ENCODE peak calls at places on chromosomes 7 and 10, in seven cellular contexts. One of them, this sample, is unnamed.
A peak's percentile ranks its signal among the peaks of the same experiment; 100 is the strongest.

GRCh38 chr10:5254488-5254887 is 57.9 kb downstream of the AKR1C4 start:
- DNase-seq in H1: no peak
- DNase-seq in SK-N-SH: no peak
- DNase-seq in K562: no peak
- DNase-seq in GM12878: no peak
- DNase-seq in HepG2: no peak
- DNase-seq in HCT116: no peak
- DNase-seq in this sample: no peak

GRCh38 chr10:83166344-83166743 is 973.0 kb upstream of the GHITM start:
- DNase-seq in SK-N-SH: peak; percentile 27
- DNase-seq in H1: peak; percentile 59
- DNase-seq in HepG2: no peak
- DNase-seq in K562: no peak
- DNase-seq in GM12878: no peak
- DNase-seq in HCT116: no peak
- DNase-seq in this sample: no peak

GRCh38 chr7:105014725-105015630 is 973 bp downstream of the KMT2E start:
- DNase-seq in K562: peak; percentile 52
- DNase-seq in H1: peak; percentile 55
- DNase-seq in HepG2: peak; percentile 20
- DNase-seq in GM12878: no peak
- DNase-seq in SK-N-SH: peak; percentile 57
- DNase-seq in HCT116: no peak
- DNase-seq in this sample: peak; percentile 32

GRCh38 chr10:110840225-110840922 is 31.4 kb upstream of the PDCD4 start:
- DNase-seq in GM12878: no peak
- DNase-seq in HCT116: no peak
- DNase-seq in K562: no peak
- DNase-seq in SK-N-SH: no peak
- DNase-seq in HepG2: peak; percentile 76
- DNase-seq in H1: no peak
- DNase-seq in this sample: no peak

GRCh38 chr10:33178026-33178755 is 156.3 kb downstream of the NRP1 start:
- DNase-seq in HepG2: no peak
- DNase-seq in HCT116: no peak
- DNase-seq in SK-N-SH: no peak
- DNase-seq in H1: no peak
- DNase-seq in GM12878: no peak
- DNase-seq in K562: no peak
- DNase-seq in this sample: no peak

GRCh38 chr10:110076559-110077318 is 69.0 kb downstream of the ADD3 start:
- DNase-seq in HepG2: peak; percentile 93
- DNase-seq in HCT116: peak; percentile 3
- DNase-seq in K562: no peak
- DNase-seq in GM12878: peak; percentile 76
- DNase-seq in H1: no peak
- DNase-seq in SK-N-SH: no peak
- DNase-seq in this sample: no peak

GRCh38 chr10:77152256-77152655 is 485.4 kb downstream of the KCNMA1 start:
- DNase-seq in H1: no peak
- DNase-seq in SK-N-SH: no peak
- DNase-seq in HepG2: no peak
- DNase-seq in HCT116: no peak
- DNase-seq in GM12878: no peak
- DNase-seq in K562: no peak
- DNase-seq in this sample: no peak

GRCh38 chr10:19788902-19789301 is 27.3 kb upstream of the PLXDC2 start:
- DNase-seq in SK-N-SH: no peak
- DNase-seq in HepG2: no peak
- DNase-seq in GM12878: no peak
- DNase-seq in HCT116: no peak
- DNase-seq in H1: no peak
- DNase-seq in K562: no peak
- DNase-seq in this sample: no peak

GRCh38 chr7:96484845-96485244 is 162.9 kb upstream of the SLC25A13 start:
- DNase-seq in HepG2: no peak
- DNase-seq in H1: no peak
- DNase-seq in GM12878: no peak
- DNase-seq in SK-N-SH: no peak
- DNase-seq in HCT116: no peak
- DNase-seq in K562: no peak
- DNase-seq in this sample: no peak

GRCh38 chr7:77940647-77941046 is 142.1 kb downstream of the PHTF2 start:
- DNase-seq in SK-N-SH: peak; percentile 67
- DNase-seq in GM12878: no peak
- DNase-seq in HCT116: peak; percentile 6
- DNase-seq in HepG2: peak; percentile 36
- DNase-seq in H1: no peak
- DNase-seq in K562: peak; percentile 29
- DNase-seq in this sample: peak; percentile 10

GRCh38 chr7:80781561-80781979 is 137.3 kb downstream of the SEMA3C start:
- DNase-seq in HepG2: no peak
- DNase-seq in K562: no peak
- DNase-seq in GM12878: no peak
- DNase-seq in SK-N-SH: no peak
- DNase-seq in H1: no peak
- DNase-seq in HCT116: peak; percentile 50
- DNase-seq in this sample: no peak

GRCh38 chr10:127679642-127680255 is 57.2 kb upstream of the FOXI2 start:
- DNase-seq in K562: no peak
- DNase-seq in HepG2: no peak
- DNase-seq in H1: no peak
- DNase-seq in GM12878: no peak
- DNase-seq in HCT116: peak; percentile 12
- DNase-seq in SK-N-SH: no peak
- DNase-seq in this sample: no peak
- TF ChIP-seq SIN3A in K562: no peak
- TF ChIP-seq SIN3A in HepG2: no peak
- TF ChIP-seq SIN3A in H1: no peak
- TF ChIP-seq SIN3A in GM12878: no peak
- TF ChIP-seq SIN3A in HCT116: no peak
- TF ChIP-seq SIN3A in SK-N-SH: no peak
- TF ChIP-seq SIN3A in this sample: no peak

GRCh38 chr7:151804756-151805503 is 72.0 kb downstream of the PRKAG2 start:
- DNase-seq in H1: no peak
- DNase-seq in HepG2: no peak
- DNase-seq in SK-N-SH: no peak
- DNase-seq in GM12878: no peak
- DNase-seq in K562: no peak
- DNase-seq in HCT116: no peak
- DNase-seq in this sample: no peak
- TF ChIP-seq SIN3A in H1: no peak
- TF ChIP-seq SIN3A in HepG2: no peak
- TF ChIP-seq SIN3A in SK-N-SH: no peak
- TF ChIP-seq SIN3A in GM12878: no peak
- TF ChIP-seq SIN3A in K562: no peak
- TF ChIP-seq SIN3A in HCT116: no peak
- TF ChIP-seq SIN3A in this sample: no peak

GRCh38 chr7:112877671-112878460 is 87.7 kb upstream of the TMEM168 start:
- DNase-seq in H1: no peak
- DNase-seq in HepG2: no peak
- DNase-seq in HCT116: no peak
- DNase-seq in SK-N-SH: no peak
- DNase-seq in K562: no peak
- DNase-seq in GM12878: no peak
- DNase-seq in this sample: no peak
- TF ChIP-seq SIN3A in H1: no peak
- TF ChIP-seq SIN3A in HepG2: no peak
- TF ChIP-seq SIN3A in HCT116: no peak
- TF ChIP-seq SIN3A in SK-N-SH: no peak
- TF ChIP-seq SIN3A in K562: no peak
- TF ChIP-seq SIN3A in GM12878: no peak
- TF ChIP-seq SIN3A in this sample: no peak

GRCh38 chr7:140512317-140513000 is 33.2 kb upstream of the MKRN1 start:
- DNase-seq in HCT116: peak; percentile 27
- DNase-seq in H1: no peak
- DNase-seq in HepG2: peak; percentile 46
- DNase-seq in SK-N-SH: peak; percentile 70
- DNase-seq in GM12878: no peak
- DNase-seq in K562: peak; percentile 67
- DNase-seq in this sample: no peak

GRCh38 chr7:140501941-140502340 is 22.6 kb upstream of the MKRN1 start:
- DNase-seq in HCT116: no peak
- DNase-seq in K562: no peak
- DNase-seq in GM12878: no peak
- DNase-seq in H1: no peak
- DNase-seq in HepG2: no peak
- DNase-seq in SK-N-SH: no peak
- DNase-seq in this sample: no peak

GRCh38 chr7:140509789-140510188 is 30.5 kb upstream of the MKRN1 start:
- DNase-seq in K562: no peak
- DNase-seq in HCT116: no peak
- DNase-seq in HepG2: no peak
- DNase-seq in GM12878: no peak
- DNase-seq in H1: no peak
- DNase-seq in SK-N-SH: no peak
- DNase-seq in this sample: no peak

GRCh38 chr7:140506788-140507464 is 27.6 kb upstream of the MKRN1 start:
- DNase-seq in K562: peak; percentile 23
- DNase-seq in H1: peak; percentile 57
- DNase-seq in GM12878: no peak
- DNase-seq in HepG2: no peak
- DNase-seq in HCT116: no peak
- DNase-seq in SK-N-SH: no peak
- DNase-seq in this sample: no peak
- TF ChIP-seq SIN3A in K562: no peak
- TF ChIP-seq SIN3A in H1: peak; percentile 82
- TF ChIP-seq SIN3A in GM12878: no peak
- TF ChIP-seq SIN3A in HepG2: no peak
- TF ChIP-seq SIN3A in HCT116: no peak
- TF ChIP-seq SIN3A in SK-N-SH: no peak
- TF ChIP-seq SIN3A in this sample: no peak

GRCh38 chr10:73950155-73950554 is 39.2 kb downstream of the PLAU start:
- DNase-seq in HCT116: no peak
- DNase-seq in HepG2: no peak
- DNase-seq in SK-N-SH: no peak
- DNase-seq in H1: no peak
- DNase-seq in K562: no peak
- DNase-seq in GM12878: no peak
- DNase-seq in this sample: no peak
- TF ChIP-seq SIN3A in HCT116: no peak
- TF ChIP-seq SIN3A in HepG2: no peak
- TF ChIP-seq SIN3A in SK-N-SH: no peak
- TF ChIP-seq SIN3A in H1: no peak
- TF ChIP-seq SIN3A in K562: no peak
- TF ChIP-seq SIN3A in GM12878: no peak
- TF ChIP-seq SIN3A in this sample: no peak

DNA sequence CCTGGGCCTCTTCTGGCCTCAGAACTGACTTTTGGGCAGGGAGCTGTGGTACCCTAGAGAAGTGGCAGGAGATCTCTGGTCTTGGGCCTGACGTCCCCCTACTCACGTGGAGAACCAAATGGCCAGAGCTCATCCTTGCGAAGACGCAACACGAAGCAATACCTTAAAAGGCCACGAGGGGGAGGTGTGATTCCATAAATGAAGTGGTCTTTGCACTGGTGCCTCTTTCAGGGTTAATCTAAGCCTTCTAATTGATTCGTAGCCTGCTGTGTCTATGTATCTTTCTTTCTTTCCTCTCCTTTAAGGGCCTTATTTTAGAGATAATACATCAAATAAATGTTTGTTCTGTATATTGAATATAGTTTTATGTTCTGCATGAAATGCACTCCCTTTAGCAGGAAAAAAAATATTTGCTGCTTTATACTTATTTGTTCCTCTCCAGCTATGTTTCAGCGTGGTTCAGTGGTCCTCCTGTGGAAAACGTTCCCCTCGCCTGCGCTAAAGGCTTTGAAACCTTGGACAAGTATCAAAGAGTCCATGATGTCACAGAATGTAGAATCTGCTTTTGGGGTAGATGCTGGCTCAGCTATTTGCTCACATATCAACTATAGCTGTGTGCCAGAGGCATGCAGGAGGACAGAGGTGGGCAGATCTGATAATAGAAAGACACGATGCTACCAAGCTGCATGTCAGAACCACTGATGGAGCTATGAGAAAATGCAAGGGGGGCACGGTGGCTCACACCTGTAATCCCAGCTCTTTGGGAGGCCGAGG is 41.0 kb downstream of the STRA8 start:
- DNase-seq in H1: peak; percentile 98
- DNase-seq in GM12878: peak; percentile 45
- DNase-seq in HepG2: peak; percentile 69
- DNase-seq in HCT116: peak; percentile 73
- DNase-seq in SK-N-SH: peak; percentile 85
- DNase-seq in K562: peak; percentile 82
- DNase-seq in this sample: peak; percentile 69
- TF ChIP-seq SIN3A in H1: no peak
- TF ChIP-seq SIN3A in GM12878: no peak
- TF ChIP-seq SIN3A in HepG2: no peak
- TF ChIP-seq SIN3A in HCT116: no peak
- TF ChIP-seq SIN3A in SK-N-SH: no peak
- TF ChIP-seq SIN3A in K562: no peak
- TF ChIP-seq SIN3A in this sample: no peak

GRCh38 chr7:123484199-123484598 is 50.2 kb downstream of the IQUB start:
- DNase-seq in K562: no peak
- DNase-seq in SK-N-SH: no peak
- DNase-seq in H1: no peak
- DNase-seq in HCT116: no peak
- DNase-seq in HepG2: no peak
- DNase-seq in GM12878: no peak
- DNase-seq in this sample: no peak

GRCh38 chr7:123485187-123485586 is 49.2 kb downstream of the IQUB start:
- DNase-seq in K562: no peak
- DNase-seq in H1: no peak
- DNase-seq in HepG2: no peak
- DNase-seq in HCT116: no peak
- DNase-seq in SK-N-SH: no peak
- DNase-seq in GM12878: no peak
- DNase-seq in this sample: no peak

GRCh38 chr7:123480107-123480506 is 54.3 kb downstream of the IQUB start:
- DNase-seq in H1: no peak
- DNase-seq in HepG2: no peak
- DNase-seq in GM12878: no peak
- DNase-seq in SK-N-SH: no peak
- DNase-seq in K562: no peak
- DNase-seq in HCT116: no peak
- DNase-seq in this sample: no peak

GRCh38 chr7:123485721-123486120 is 48.7 kb downstream of the IQUB start:
- DNase-seq in HCT116: no peak
- DNase-seq in GM12878: no peak
- DNase-seq in SK-N-SH: no peak
- DNase-seq in K562: no peak
- DNase-seq in H1: no peak
- DNase-seq in HepG2: no peak
- DNase-seq in this sample: no peak
- TF ChIP-seq SIN3A in HCT116: no peak
- TF ChIP-seq SIN3A in GM12878: no peak
- TF ChIP-seq SIN3A in SK-N-SH: no peak
- TF ChIP-seq SIN3A in K562: no peak
- TF ChIP-seq SIN3A in H1: no peak
- TF ChIP-seq SIN3A in HepG2: no peak
- TF ChIP-seq SIN3A in this sample: no peak